ENCODE peak calls at places on chromosomes 2 and 18, in seven cellular contexts. One of them, this sample, is unnamed.

GRCh38 chr2:190947711-190948251 is 66.2 kb downstream of the STAT1 start:
- DNase-seq in AG09309: no peak
- DNase-seq in T-cell: no peak
- DNase-seq in activated naive CD4-positive, alpha-beta T cell treated with anti-CD3 and anti-CD28 coated beads, Interleukin-2, amount 10 ng/mL, durations not matched to agents 7 days and 5 days: no peak
- DNase-seq in activated CD4-positive, alpha-beta T cell treated with anti-CD3 and anti-CD28 coated beads for 48 hours: no peak
- DNase-seq in substantia nigra: no peak
- DNase-seq in activated T-helper 1 cell treated with Interleukin-2 at 50 U/mL for 16 hours: no peak
- DNase-seq in this sample: peak

GRCh38 chr18:54957987-54958386 is 1.3 kb downstream of the CCDC68 start:
- DNase-seq in T-cell: no peak
- DNase-seq in activated CD4-positive, alpha-beta T cell treated with anti-CD3 and anti-CD28 coated beads for 48 hours: no peak
- DNase-seq in activated naive CD4-positive, alpha-beta T cell treated with anti-CD3 and anti-CD28 coated beads, Interleukin-2, amount 10 ng/mL, durations not matched to agents 7 days and 5 days: no peak
- DNase-seq in AG09309: no peak
- DNase-seq in activated T-helper 1 cell treated with Interleukin-2 at 50 U/mL for 16 hours: no peak
- DNase-seq in substantia nigra: no peak
- DNase-seq in this sample: peak

GRCh38 chr2:195513119-195513518 is 143.9 kb upstream of the SLC39A10 start:
- DNase-seq in activated CD4-positive, alpha-beta T cell treated with anti-CD3 and anti-CD28 coated beads for 48 hours: no peak
- DNase-seq in substantia nigra: no peak
- DNase-seq in activated T-helper 1 cell treated with Interleukin-2 at 50 U/mL for 16 hours: no peak
- DNase-seq in activated naive CD4-positive, alpha-beta T cell treated with anti-CD3 and anti-CD28 coated beads, Interleukin-2, amount 10 ng/mL, durations not matched to agents 7 days and 5 days: no peak
- DNase-seq in T-cell: no peak
- DNase-seq in AG09309: no peak
- DNase-seq in this sample: no peak

GRCh38 chr2:232321156-232321816 is 57.3 kb upstream of the ALPP start:
- DNase-seq in T-cell: peak
- DNase-seq in activated T-helper 1 cell treated with Interleukin-2 at 50 U/mL for 16 hours: peak
- DNase-seq in activated CD4-positive, alpha-beta T cell treated with anti-CD3 and anti-CD28 coated beads for 48 hours: peak
- DNase-seq in AG09309: no peak
- DNase-seq in activated naive CD4-positive, alpha-beta T cell treated with anti-CD3 and anti-CD28 coated beads, Interleukin-2, amount 10 ng/mL, durations not matched to agents 7 days and 5 days: peak
- DNase-seq in substantia nigra: no peak
- DNase-seq in this sample: no peak

GRCh38 chr2:108267117-108267516 is 21.6 kb upstream of the SULT1C2 start:
- DNase-seq in activated T-helper 1 cell treated with Interleukin-2 at 50 U/mL for 16 hours: no peak
- DNase-seq in T-cell: no peak
- DNase-seq in activated CD4-positive, alpha-beta T cell treated with anti-CD3 and anti-CD28 coated beads for 48 hours: no peak
- DNase-seq in substantia nigra: no peak
- DNase-seq in AG09309: peak
- DNase-seq in activated naive CD4-positive, alpha-beta T cell treated with anti-CD3 and anti-CD28 coated beads, Interleukin-2, amount 10 ng/mL, durations not matched to agents 7 days and 5 days: no peak
- DNase-seq in this sample: peak

GRCh38 chr18:74155276-74155675 is 7.0 kb downstream of the TIMM21 start:
- DNase-seq in activated T-helper 1 cell treated with Interleukin-2 at 50 U/mL for 16 hours: no peak
- DNase-seq in substantia nigra: no peak
- DNase-seq in T-cell: no peak
- DNase-seq in AG09309: no peak
- DNase-seq in activated CD4-positive, alpha-beta T cell treated with anti-CD3 and anti-CD28 coated beads for 48 hours: no peak
- DNase-seq in activated naive CD4-positive, alpha-beta T cell treated with anti-CD3 and anti-CD28 coated beads, Interleukin-2, amount 10 ng/mL, durations not matched to agents 7 days and 5 days: no peak
- DNase-seq in this sample: no peak

GRCh38 chr2:217707116-217707742 is 295.6 kb downstream of the TNS1 start:
- DNase-seq in T-cell: no peak
- DNase-seq in substantia nigra: no peak
- DNase-seq in activated naive CD4-positive, alpha-beta T cell treated with anti-CD3 and anti-CD28 coated beads, Interleukin-2, amount 10 ng/mL, durations not matched to agents 7 days and 5 days: no peak
- DNase-seq in activated T-helper 1 cell treated with Interleukin-2 at 50 U/mL for 16 hours: no peak
- DNase-seq in AG09309: no peak
- DNase-seq in activated CD4-positive, alpha-beta T cell treated with anti-CD3 and anti-CD28 coated beads for 48 hours: no peak
- DNase-seq in this sample: peak

GRCh38 chr2:234320098-234320497 is 176.8 kb downstream of the ARL4C start:
- DNase-seq in activated CD4-positive, alpha-beta T cell treated with anti-CD3 and anti-CD28 coated beads for 48 hours: no peak
- DNase-seq in AG09309: no peak
- DNase-seq in activated T-helper 1 cell treated with Interleukin-2 at 50 U/mL for 16 hours: no peak
- DNase-seq in activated naive CD4-positive, alpha-beta T cell treated with anti-CD3 and anti-CD28 coated beads, Interleukin-2, amount 10 ng/mL, durations not matched to agents 7 days and 5 days: no peak
- DNase-seq in substantia nigra: no peak
- DNase-seq in T-cell: no peak
- DNase-seq in this sample: no peak

GRCh38 chr18:9475643-9476580 is 599 bp downstream of the RALBP1 start:
- DNase-seq in T-cell: no peak
- DNase-seq in activated T-helper 1 cell treated with Interleukin-2 at 50 U/mL for 16 hours: peak
- DNase-seq in AG09309: no peak
- DNase-seq in substantia nigra: no peak
- DNase-seq in activated CD4-positive, alpha-beta T cell treated with anti-CD3 and anti-CD28 coated beads for 48 hours: peak
- DNase-seq in activated naive CD4-positive, alpha-beta T cell treated with anti-CD3 and anti-CD28 coated beads, Interleukin-2, amount 10 ng/mL, durations not matched to agents 7 days and 5 days: peak
- DNase-seq in this sample: peak

GRCh38 chr2:47035615-47036488 is 119.3 kb downstream of the STPG4 start:
- DNase-seq in AG09309: no peak
- DNase-seq in activated naive CD4-positive, alpha-beta T cell treated with anti-CD3 and anti-CD28 coated beads, Interleukin-2, amount 10 ng/mL, durations not matched to agents 7 days and 5 days: no peak
- DNase-seq in T-cell: no peak
- DNase-seq in activated CD4-positive, alpha-beta T cell treated with anti-CD3 and anti-CD28 coated beads for 48 hours: no peak
- DNase-seq in activated T-helper 1 cell treated with Interleukin-2 at 50 U/mL for 16 hours: no peak
- DNase-seq in substantia nigra: no peak
- DNase-seq in this sample: no peak

GRCh38 chr2:41907141-41907540 is 140.7 kb upstream of the PKDCC start:
- DNase-seq in substantia nigra: no peak
- DNase-seq in activated naive CD4-positive, alpha-beta T cell treated with anti-CD3 and anti-CD28 coated beads, Interleukin-2, amount 10 ng/mL, durations not matched to agents 7 days and 5 days: no peak
- DNase-seq in activated T-helper 1 cell treated with Interleukin-2 at 50 U/mL for 16 hours: no peak
- DNase-seq in T-cell: no peak
- DNase-seq in AG09309: no peak
- DNase-seq in activated CD4-positive, alpha-beta T cell treated with anti-CD3 and anti-CD28 coated beads for 48 hours: no peak
- DNase-seq in this sample: no peak

GRCh38 chr18:35620765-35621164 is 39.2 kb downstream of the GALNT1 start:
- DNase-seq in activated CD4-positive, alpha-beta T cell treated with anti-CD3 and anti-CD28 coated beads for 48 hours: no peak
- DNase-seq in activated naive CD4-positive, alpha-beta T cell treated with anti-CD3 and anti-CD28 coated beads, Interleukin-2, amount 10 ng/mL, durations not matched to agents 7 days and 5 days: no peak
- DNase-seq in AG09309: no peak
- DNase-seq in T-cell: no peak
- DNase-seq in activated T-helper 1 cell treated with Interleukin-2 at 50 U/mL for 16 hours: no peak
- DNase-seq in substantia nigra: no peak
- DNase-seq in this sample: no peak

GRCh38 chr2:210541280-210541902 is 15.0 kb upstream of the CPS1 start:
- DNase-seq in activated T-helper 1 cell treated with Interleukin-2 at 50 U/mL for 16 hours: no peak
- DNase-seq in activated naive CD4-positive, alpha-beta T cell treated with anti-CD3 and anti-CD28 coated beads, Interleukin-2, amount 10 ng/mL, durations not matched to agents 7 days and 5 days: no peak
- DNase-seq in T-cell: no peak
- DNase-seq in activated CD4-positive, alpha-beta T cell treated with anti-CD3 and anti-CD28 coated beads for 48 hours: no peak
- DNase-seq in AG09309: no peak
- DNase-seq in substantia nigra: no peak
- DNase-seq in this sample: no peak

GRCh38 chr18:24293254-24293653 is 104.4 kb downstream of the OSBPL1A start:
- DNase-seq in activated naive CD4-positive, alpha-beta T cell treated with anti-CD3 and anti-CD28 coated beads, Interleukin-2, amount 10 ng/mL, durations not matched to agents 7 days and 5 days: no peak
- DNase-seq in substantia nigra: no peak
- DNase-seq in T-cell: no peak
- DNase-seq in activated T-helper 1 cell treated with Interleukin-2 at 50 U/mL for 16 hours: no peak
- DNase-seq in activated CD4-positive, alpha-beta T cell treated with anti-CD3 and anti-CD28 coated beads for 48 hours: no peak
- DNase-seq in AG09309: no peak
- DNase-seq in this sample: no peak

GRCh38 chr18:48713302-48713701 is 174.5 kb downstream of the CTIF start:
- DNase-seq in T-cell: no peak
- DNase-seq in activated naive CD4-positive, alpha-beta T cell treated with anti-CD3 and anti-CD28 coated beads, Interleukin-2, amount 10 ng/mL, durations not matched to agents 7 days and 5 days: no peak
- DNase-seq in substantia nigra: no peak
- DNase-seq in activated CD4-positive, alpha-beta T cell treated with anti-CD3 and anti-CD28 coated beads for 48 hours: no peak
- DNase-seq in AG09309: no peak
- DNase-seq in activated T-helper 1 cell treated with Interleukin-2 at 50 U/mL for 16 hours: no peak
- DNase-seq in this sample: no peak

GRCh38 chr18:10032331-10032979 is 118.6 kb downstream of the VAPA start:
- DNase-seq in substantia nigra: peak
- DNase-seq in activated naive CD4-positive, alpha-beta T cell treated with anti-CD3 and anti-CD28 coated beads, Interleukin-2, amount 10 ng/mL, durations not matched to agents 7 days and 5 days: no peak
- DNase-seq in T-cell: peak
- DNase-seq in activated T-helper 1 cell treated with Interleukin-2 at 50 U/mL for 16 hours: no peak
- DNase-seq in AG09309: no peak
- DNase-seq in activated CD4-positive, alpha-beta T cell treated with anti-CD3 and anti-CD28 coated beads for 48 hours: peak
- DNase-seq in this sample: no peak

GRCh38 chr2:101446869-101447268 is 28.0 kb downstream of the RFX8 start:
- DNase-seq in T-cell: no peak
- DNase-seq in activated T-helper 1 cell treated with Interleukin-2 at 50 U/mL for 16 hours: no peak
- DNase-seq in substantia nigra: no peak
- DNase-seq in activated naive CD4-positive, alpha-beta T cell treated with anti-CD3 and anti-CD28 coated beads, Interleukin-2, amount 10 ng/mL, durations not matched to agents 7 days and 5 days: no peak
- DNase-seq in AG09309: peak
- DNase-seq in activated CD4-positive, alpha-beta T cell treated with anti-CD3 and anti-CD28 coated beads for 48 hours: peak
- DNase-seq in this sample: peak

GRCh38 chr2:206160807-206161179 is 1.1 kb downstream of the EEF1B2 start:
- DNase-seq in activated T-helper 1 cell treated with Interleukin-2 at 50 U/mL for 16 hours: no peak
- DNase-seq in activated naive CD4-positive, alpha-beta T cell treated with anti-CD3 and anti-CD28 coated beads, Interleukin-2, amount 10 ng/mL, durations not matched to agents 7 days and 5 days: no peak
- DNase-seq in T-cell: no peak
- DNase-seq in AG09309: no peak
- DNase-seq in activated CD4-positive, alpha-beta T cell treated with anti-CD3 and anti-CD28 coated beads for 48 hours: peak
- DNase-seq in substantia nigra: no peak
- DNase-seq in this sample: no peak

GRCh38 chr2:234823196-234823876 is 128.5 kb upstream of the SH3BP4 start:
- DNase-seq in AG09309: no peak
- DNase-seq in T-cell: no peak
- DNase-seq in activated T-helper 1 cell treated with Interleukin-2 at 50 U/mL for 16 hours: no peak
- DNase-seq in activated CD4-positive, alpha-beta T cell treated with anti-CD3 and anti-CD28 coated beads for 48 hours: no peak
- DNase-seq in substantia nigra: no peak
- DNase-seq in activated naive CD4-positive, alpha-beta T cell treated with anti-CD3 and anti-CD28 coated beads, Interleukin-2, amount 10 ng/mL, durations not matched to agents 7 days and 5 days: no peak
- DNase-seq in this sample: no peak

GRCh38 chr2:130828461-130828860 is 8.3 kb upstream of the ARHGEF4 start:
- DNase-seq in activated CD4-positive, alpha-beta T cell treated with anti-CD3 and anti-CD28 coated beads for 48 hours: no peak
- DNase-seq in AG09309: no peak
- DNase-seq in substantia nigra: no peak
- DNase-seq in activated T-helper 1 cell treated with Interleukin-2 at 50 U/mL for 16 hours: no peak
- DNase-seq in T-cell: no peak
- DNase-seq in activated naive CD4-positive, alpha-beta T cell treated with anti-CD3 and anti-CD28 coated beads, Interleukin-2, amount 10 ng/mL, durations not matched to agents 7 days and 5 days: no peak
- DNase-seq in this sample: peak

GRCh38 chr2:113012436-113013335 is 7.4 kb downstream of the IL36A start:
- DNase-seq in T-cell: no peak
- DNase-seq in substantia nigra: no peak
- DNase-seq in activated CD4-positive, alpha-beta T cell treated with anti-CD3 and anti-CD28 coated beads for 48 hours: no peak
- DNase-seq in activated naive CD4-positive, alpha-beta T cell treated with anti-CD3 and anti-CD28 coated beads, Interleukin-2, amount 10 ng/mL, durations not matched to agents 7 days and 5 days: no peak
- DNase-seq in AG09309: peak
- DNase-seq in activated T-helper 1 cell treated with Interleukin-2 at 50 U/mL for 16 hours: no peak
- DNase-seq in this sample: peak

GRCh38 chr2:235614176-235614860 is 120.5 kb downstream of the AGAP1 start:
- DNase-seq in T-cell: no peak
- DNase-seq in substantia nigra: no peak
- DNase-seq in activated T-helper 1 cell treated with Interleukin-2 at 50 U/mL for 16 hours: no peak
- DNase-seq in activated naive CD4-positive, alpha-beta T cell treated with anti-CD3 and anti-CD28 coated beads, Interleukin-2, amount 10 ng/mL, durations not matched to agents 7 days and 5 days: no peak
- DNase-seq in activated CD4-positive, alpha-beta T cell treated with anti-CD3 and anti-CD28 coated beads for 48 hours: no peak
- DNase-seq in AG09309: no peak
- DNase-seq in this sample: no peak

GRCh38 chr2:222791946-222792649 is 68.7 kb upstream of the ACSL3 start:
- DNase-seq in substantia nigra: peak
- DNase-seq in activated CD4-positive, alpha-beta T cell treated with anti-CD3 and anti-CD28 coated beads for 48 hours: no peak
- DNase-seq in activated naive CD4-positive, alpha-beta T cell treated with anti-CD3 and anti-CD28 coated beads, Interleukin-2, amount 10 ng/mL, durations not matched to agents 7 days and 5 days: no peak
- DNase-seq in activated T-helper 1 cell treated with Interleukin-2 at 50 U/mL for 16 hours: no peak
- DNase-seq in AG09309: no peak
- DNase-seq in T-cell: no peak
- DNase-seq in this sample: no peak

GRCh38 chr2:80499095-80499494 is 194.5 kb upstream of the LRRTM1 start:
- DNase-seq in AG09309: peak
- DNase-seq in activated CD4-positive, alpha-beta T cell treated with anti-CD3 and anti-CD28 coated beads for 48 hours: no peak
- DNase-seq in activated T-helper 1 cell treated with Interleukin-2 at 50 U/mL for 16 hours: no peak
- DNase-seq in T-cell: no peak
- DNase-seq in activated naive CD4-positive, alpha-beta T cell treated with anti-CD3 and anti-CD28 coated beads, Interleukin-2, amount 10 ng/mL, durations not matched to agents 7 days and 5 days: no peak
- DNase-seq in substantia nigra: peak
- DNase-seq in this sample: peak

GRCh38 chr2:54038835-54039234 is 68.0 kb upstream of the PSME4 start:
- DNase-seq in activated naive CD4-positive, alpha-beta T cell treated with anti-CD3 and anti-CD28 coated beads, Interleukin-2, amount 10 ng/mL, durations not matched to agents 7 days and 5 days: no peak
- DNase-seq in AG09309: no peak
- DNase-seq in T-cell: no peak
- DNase-seq in activated T-helper 1 cell treated with Interleukin-2 at 50 U/mL for 16 hours: no peak
- DNase-seq in activated CD4-positive, alpha-beta T cell treated with anti-CD3 and anti-CD28 coated beads for 48 hours: no peak
- DNase-seq in substantia nigra: no peak
- DNase-seq in this sample: peak

GRCh38 chr2:13522917-13523821 is 806.4 kb downstream of the TRIB2 start:
- DNase-seq in T-cell: no peak
- DNase-seq in substantia nigra: no peak
- DNase-seq in activated T-helper 1 cell treated with Interleukin-2 at 50 U/mL for 16 hours: no peak
- DNase-seq in activated CD4-positive, alpha-beta T cell treated with anti-CD3 and anti-CD28 coated beads for 48 hours: no peak
- DNase-seq in AG09309: no peak
- DNase-seq in activated naive CD4-positive, alpha-beta T cell treated with anti-CD3 and anti-CD28 coated beads, Interleukin-2, amount 10 ng/mL, durations not matched to agents 7 days and 5 days: no peak
- DNase-seq in this sample: peak

GRCh38 chr2:82792316-82792715 is 1666.8 kb downstream of the SUCLG1 start:
- DNase-seq in T-cell: no peak
- DNase-seq in activated T-helper 1 cell treated with Interleukin-2 at 50 U/mL for 16 hours: no peak
- DNase-seq in activated naive CD4-positive, alpha-beta T cell treated with anti-CD3 and anti-CD28 coated beads, Interleukin-2, amount 10 ng/mL, durations not matched to agents 7 days and 5 days: no peak
- DNase-seq in AG09309: no peak
- DNase-seq in activated CD4-positive, alpha-beta T cell treated with anti-CD3 and anti-CD28 coated beads for 48 hours: no peak
- DNase-seq in substantia nigra: no peak
- DNase-seq in this sample: peak

GRCh38 chr2:237935740-237936452 is 30.9 kb upstream of the UBE2F start:
- DNase-seq in activated CD4-positive, alpha-beta T cell treated with anti-CD3 and anti-CD28 coated beads for 48 hours: no peak
- DNase-seq in substantia nigra: no peak
- DNase-seq in T-cell: no peak
- DNase-seq in activated naive CD4-positive, alpha-beta T cell treated with anti-CD3 and anti-CD28 coated beads, Interleukin-2, amount 10 ng/mL, durations not matched to agents 7 days and 5 days: no peak
- DNase-seq in activated T-helper 1 cell treated with Interleukin-2 at 50 U/mL for 16 hours: no peak
- DNase-seq in AG09309: no peak
- DNase-seq in this sample: peak

This sample was measured in epithelial cell of esophagus.